ENCODE peak calls at places on chromosome 3, in nine cellular contexts. W, C, G, H, V, A, Z, E and Y are unnamed samples.

GRCh38 chr3:190322604-190323240 is 476 bp upstream of the CLDN1 start:
- DNase-seq in W (peak), C (no peak), G (no peak), H (no peak), V (no peak), A (no peak), Z (peak), E (no peak), Y (peak)

GRCh38 chr3:24355806-24356205 is 138.8 kb downstream of the THRB start:
- DNase-seq in W (no peak), C (no peak), G (no peak), H (no peak), V (no peak), A (no peak), Z (no peak), E (no peak), Y (no peak)

GRCh38 chr3:59994720-59995304 is 945.0 kb upstream of the CFAP20DC start:
- DNase-seq in W (no peak), C (no peak), G (no peak), H (no peak), V (no peak), A (no peak), Z (no peak), E (no peak), Y (no peak)

GRCh38 chr3:152833089-152833488 is 1.8 kb upstream of the P2RY1 start:
- DNase-seq in W (no peak), C (no peak), G (no peak), H (no peak), V (no peak), A (no peak), Z (no peak), E (no peak), Y (no peak)

GRCh38 chr3:101571028-101571895 is 2.7 kb upstream of the PCNP start:
- DNase-seq in W (no peak), C (no peak), G (no peak), H (no peak), V (no peak), A (peak), Z (no peak), E (no peak), Y (no peak)

GRCh38 chr3:23739536-23739935 is 66.2 kb upstream of the UBE2E1 start:
- DNase-seq in W (no peak), C (no peak), G (peak), H (no peak), V (no peak), A (peak), Z (peak), E (no peak), Y (peak)

GRCh38 chr3:148697311-148698189 is at the start of gene AGTR1:
- DNase-seq in W (peak), C (no peak), G (no peak), H (peak), V (peak), A (no peak), Z (peak), E (peak), Y (peak)

GRCh38 chr3:188955919-188956318 is 215.9 kb upstream of the TPRG1 start:
- DNase-seq in W (no peak), C (no peak), G (no peak), H (no peak), V (no peak), A (no peak), Z (peak), E (no peak), Y (no peak)

GRCh38 chr3:45064512-45065372 is 38.6 kb downstream of the CLEC3B start:
- DNase-seq in W (no peak), C (no peak), G (peak), H (peak), V (no peak), A (peak), Z (peak), E (no peak), Y (peak)

GRCh38 chr3:138463724-138464489 is 29.5 kb downstream of the ESYT3 start:
- DNase-seq in W (no peak), C (no peak), G (no peak), H (no peak), V (no peak), A (no peak), Z (no peak), E (no peak), Y (no peak)

GRCh38 chr3:131403216-131403895 is 21.8 kb downstream of the NUDT16 start:
- DNase-seq in W (no peak), C (no peak), G (no peak), H (no peak), V (no peak), A (no peak), Z (no peak), E (no peak), Y (no peak)

GRCh38 chr3:47571391-47572165 is 7.1 kb downstream of the CSPG5 start:
- DNase-seq in W (no peak), C (no peak), G (no peak), H (no peak), V (no peak), A (no peak), Z (no peak), E (no peak), Y (no peak)

GRCh38 chr3:16329036-16329791 is 64.2 kb downstream of the OXNAD1 start:
- DNase-seq in W (no peak), C (no peak), G (no peak), H (no peak), V (no peak), A (no peak), Z (no peak), E (no peak), Y (no peak)

GRCh38 chr3:35639251-35640185 is at the start of gene ARPP21:
- DNase-seq in W (no peak), C (no peak), G (no peak), H (no peak), V (peak), A (no peak), Z (no peak), E (peak), Y (peak)

GRCh38 chr3:42647821-42648459 is 5.6 kb upstream of the ZBTB47 start:
- DNase-seq in W (no peak), C (no peak), G (no peak), H (no peak), V (no peak), A (no peak), Z (no peak), E (no peak), Y (no peak)

GRCh38 chr3:152097120-152097519 is 171.6 kb upstream of the MBNL1 start:
- DNase-seq in W (no peak), C (no peak), G (no peak), H (no peak), V (no peak), A (peak), Z (no peak), E (no peak), Y (no peak)

GRCh38 chr3:121648219-121648958 is 12.3 kb downstream of the HCLS1 start:
- DNase-seq in W (no peak), C (no peak), G (no peak), H (peak), V (no peak), A (peak), Z (no peak), E (no peak), Y (peak)

GRCh38 chr3:19934098-19934566 is at the start of gene EFHB:
- DNase-seq in W (no peak), C (no peak), G (no peak), H (no peak), V (peak), A (peak), Z (peak), E (peak), Y (peak)

GRCh38 chr3:57164606-57165573 is at the start of gene IL17RD:
- DNase-seq in W (peak), C (no peak), G (peak), H (peak), V (peak), A (peak), Z (peak), E (peak), Y (peak)

GRCh38 chr3:42600111-42600957 is at the start of gene NKTR:
- DNase-seq in W (peak), C (peak), G (peak), H (peak), V (peak), A (peak), Z (peak), E (peak), Y (peak)

GRCh38 chr3:195153121-195153520 is 117.8 kb downstream of the XXYLT1 start:
- DNase-seq in W (no peak), C (no peak), G (no peak), H (peak), V (peak), A (no peak), Z (no peak), E (no peak), Y (peak)

GRCh38 chr3:195155842-195156241 is 115.1 kb downstream of the XXYLT1 start:
- DNase-seq in W (no peak), C (no peak), G (no peak), H (no peak), V (no peak), A (no peak), Z (no peak), E (no peak), Y (no peak)

GRCh38 chr3:195154793-195155535 is 116.0 kb downstream of the XXYLT1 start:
- DNase-seq in W (peak), C (no peak), G (no peak), H (peak), V (no peak), A (peak), Z (peak), E (peak), Y (peak)

GRCh38 chr3:195153653-195154052 is 117.3 kb downstream of the XXYLT1 start:
- DNase-seq in W (no peak), C (no peak), G (no peak), H (no peak), V (no peak), A (no peak), Z (no peak), E (no peak), Y (peak)

GRCh38 chr3:195154111-195154791 is 116.7 kb downstream of the XXYLT1 start:
- DNase-seq in W (peak), C (no peak), G (no peak), H (peak), V (no peak), A (no peak), Z (peak), E (no peak), Y (no peak)
- TF ChIP-seq CTCF in W (no peak), C (no peak), G (no peak), H (no peak), V (no peak), A (no peak), Z (no peak), E (no peak), Y (no peak)

GRCh38 chr3:149975919-149976318 is 5.2 kb upstream of the PFN2 start:
- DNase-seq in W (no peak), C (no peak), G (no peak), H (no peak), V (no peak), A (no peak), Z (no peak), E (no peak), Y (no peak)
- TF ChIP-seq CTCF in W (no peak), C (peak), G (no peak), H (no peak), V (no peak), A (no peak), Z (peak), E (peak), Y (no peak)

DNA sequence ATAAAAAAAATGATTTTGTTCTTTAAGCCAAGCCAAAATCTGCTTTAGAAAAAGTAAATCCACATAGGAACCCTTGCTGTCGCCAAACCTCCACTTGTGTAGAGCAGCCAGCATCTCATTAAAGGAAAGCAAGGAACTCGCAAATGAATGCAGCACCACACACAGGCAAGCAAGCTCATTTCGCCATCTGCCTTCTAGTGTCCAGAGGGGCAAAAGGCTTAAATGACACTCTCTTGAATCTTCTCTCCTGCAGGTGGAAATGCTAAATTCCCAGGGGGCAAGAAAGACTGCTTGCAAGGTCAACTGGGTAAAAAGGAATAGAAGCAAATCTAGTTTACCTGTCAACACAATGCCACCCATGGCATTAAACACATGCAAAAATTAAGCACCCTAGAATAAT is 2.4 kb downstream of the MB21D2 start:
- DNase-seq in W (no peak), C (no peak), G (peak), H (no peak), V (no peak), A (peak), Z (peak), E (no peak), Y (peak)
- TF ChIP-seq CTCF in W (no peak), C (peak), G (peak), H (peak), V (no peak), A (peak), Z (peak), E (peak), Y (peak)

DNA sequence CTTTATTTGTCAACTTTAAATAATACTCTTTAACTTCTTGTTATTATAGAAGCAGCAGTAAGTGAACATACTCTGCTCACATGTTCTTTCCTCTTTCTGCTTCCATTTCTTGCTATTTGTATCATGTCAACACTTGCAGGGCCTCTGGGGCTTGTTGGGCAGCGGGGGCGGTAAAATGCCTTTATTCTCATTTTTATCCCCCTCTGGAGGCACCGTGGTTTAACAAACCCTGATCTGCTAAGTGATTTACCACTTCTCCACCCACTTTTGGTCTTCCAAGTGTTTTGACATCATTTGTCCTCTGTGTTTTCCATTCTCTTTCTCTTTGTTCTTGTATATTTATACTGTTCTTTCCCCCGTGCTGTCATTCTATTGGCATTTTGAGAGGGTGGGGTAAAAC is 33.9 kb downstream of the SCN10A start:
- DNase-seq in W (no peak), C (no peak), G (no peak), H (no peak), V (no peak), A (no peak), Z (no peak), E (no peak), Y (peak)
- TF ChIP-seq CTCF in W (no peak), C (no peak), G (no peak), H (no peak), V (no peak), A (no peak), Z (no peak), E (peak), Y (no peak)

GRCh38 chr3:43659250-43659880 is 31.4 kb upstream of the ABHD5 start:
- DNase-seq in W (no peak), C (no peak), G (no peak), H (no peak), V (no peak), A (no peak), Z (no peak), E (no peak), Y (no peak)
- TF ChIP-seq CTCF in W (no peak), C (no peak), G (no peak), H (no peak), V (no peak), A (no peak), Z (no peak), E (no peak), Y (no peak)

DNA sequence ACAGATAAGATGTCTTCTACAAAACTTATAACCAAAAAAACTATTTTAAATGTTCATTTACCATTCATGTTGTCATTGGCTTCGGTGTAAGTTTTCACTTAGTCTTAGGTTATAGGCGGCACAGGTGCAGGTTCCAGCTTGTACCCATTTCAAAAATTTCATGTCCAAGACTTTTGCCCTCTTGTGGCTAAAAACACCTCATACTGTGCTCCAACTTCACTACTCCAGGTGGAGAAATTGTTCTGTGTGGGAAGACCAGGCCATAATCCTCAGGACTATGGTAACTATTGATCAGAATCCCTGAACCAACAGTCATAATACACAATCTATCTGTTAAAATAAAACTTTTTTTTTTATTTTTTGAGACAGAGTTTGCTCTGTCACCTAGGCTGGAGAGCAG is 95.2 kb upstream of the ATP11B start:
- DNase-seq in W (no peak), C (no peak), G (no peak), H (no peak), V (no peak), A (no peak), Z (no peak), E (no peak), Y (no peak)
- TF ChIP-seq CTCF in W (no peak), C (no peak), G (no peak), H (no peak), V (no peak), A (no peak), Z (no peak), E (no peak), Y (no peak)

DNA sequence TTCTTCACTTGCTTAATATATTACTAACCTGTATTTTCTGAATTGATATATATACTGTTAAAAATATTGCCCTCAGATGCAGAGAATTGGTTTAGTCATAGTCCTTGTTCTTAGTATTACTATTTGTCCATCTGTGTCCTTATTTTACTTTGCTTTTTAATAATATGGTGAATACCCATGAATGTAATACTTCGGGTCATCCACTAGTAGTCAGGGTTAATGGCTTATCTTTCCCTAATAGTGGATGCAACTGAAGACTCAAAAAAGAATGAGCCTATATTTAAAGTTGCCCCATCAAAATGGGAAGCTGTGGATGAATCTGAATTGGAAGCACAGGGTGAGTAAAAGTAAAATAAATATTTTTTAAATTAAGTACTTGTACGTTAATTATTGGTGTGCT is 36.5 kb downstream of the U2SURP start:
- DNase-seq in W (no peak), C (no peak), G (no peak), H (no peak), V (no peak), A (peak), Z (no peak), E (no peak), Y (no peak)
- TF ChIP-seq CTCF in W (no peak), C (peak), G (peak), H (no peak), V (peak), A (peak), Z (peak), E (peak), Y (peak)

GRCh38 chr3:15148614-15149013 is 49.7 kb upstream of the RBSN start:
- DNase-seq in W (peak), C (no peak), G (no peak), H (no peak), V (peak), A (peak), Z (no peak), E (no peak), Y (no peak)
- TF ChIP-seq CTCF in W (no peak), C (no peak), G (no peak), H (no peak), V (no peak), A (no peak), Z (no peak), E (no peak), Y (no peak)

GRCh38 chr3:41075958-41076357 is 123.3 kb upstream of the CTNNB1 start:
- DNase-seq in W (peak), C (no peak), G (no peak), H (peak), V (no peak), A (peak), Z (peak), E (no peak), Y (peak)
- TF ChIP-seq CTCF in W (no peak), C (no peak), G (no peak), H (peak), V (no peak), A (no peak), Z (no peak), E (no peak), Y (no peak)

GRCh38 chr3:129608936-129609590 is 2.6 kb upstream of the PLXND1 start:
- DNase-seq in W (no peak), C (no peak), G (no peak), H (no peak), V (no peak), A (no peak), Z (no peak), E (no peak), Y (no peak)

GRCh38 chr3:129609591-129610169 is 3.2 kb upstream of the PLXND1 start:
- DNase-seq in W (no peak), C (no peak), G (peak), H (no peak), V (no peak), A (no peak), Z (no peak), E (no peak), Y (peak)

GRCh38 chr3:129606522-129607390 is at the start of gene PLXND1:
- DNase-seq in W (peak), C (no peak), G (no peak), H (peak), V (peak), A (no peak), Z (peak), E (no peak), Y (peak)

GRCh38 chr3:129607391-129608068 is 1.1 kb upstream of the PLXND1 start:
- DNase-seq in W (no peak), C (no peak), G (no peak), H (no peak), V (no peak), A (no peak), Z (no peak), E (no peak), Y (no peak)

DNA sequence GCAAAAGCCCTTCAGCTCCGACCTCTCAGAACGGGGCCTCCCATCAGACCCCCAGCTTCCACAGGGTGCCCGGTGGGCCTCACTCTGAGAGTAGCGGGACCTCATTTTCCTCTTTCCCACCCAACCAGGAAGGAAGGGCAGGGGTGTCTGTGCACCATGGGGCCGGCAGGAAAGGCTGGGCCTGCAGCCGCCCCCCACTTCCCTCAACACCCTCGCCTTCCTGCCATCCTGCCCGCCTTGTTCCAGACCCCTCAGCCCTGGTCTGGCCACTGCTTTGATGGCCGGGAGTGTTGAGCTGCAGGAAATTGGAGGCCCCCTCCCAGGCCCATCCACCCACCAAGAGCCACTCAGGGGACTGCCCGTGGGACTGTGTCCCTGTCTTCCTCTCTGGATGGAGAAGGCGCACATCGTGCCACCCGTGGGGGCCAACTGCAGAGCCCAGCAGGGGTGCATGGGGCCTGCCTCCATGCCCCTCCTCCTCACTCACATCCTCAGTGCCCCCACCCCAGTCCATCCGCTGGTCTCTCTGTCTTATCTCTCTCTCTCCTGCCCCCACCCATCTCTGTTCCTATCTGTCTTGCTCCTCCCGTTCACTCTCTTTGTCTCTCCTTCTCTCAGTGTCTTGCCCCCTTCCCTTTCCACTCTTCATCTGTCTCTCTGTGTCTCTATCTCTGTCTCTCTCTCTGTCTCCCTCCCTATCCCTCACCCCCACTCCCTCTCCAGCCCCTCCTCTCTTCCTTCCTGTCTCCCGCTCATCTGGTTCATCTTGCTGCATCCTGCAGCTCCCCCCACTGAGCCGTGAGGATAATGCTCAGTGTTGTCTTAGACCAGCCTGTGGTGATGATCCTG is 1.8 kb upstream of the PLXND1 start:
- DNase-seq in W (no peak), C (no peak), G (no peak), H (no peak), V (no peak), A (peak), Z (peak), E (no peak), Y (peak)
- TF ChIP-seq CTCF in W (no peak), C (no peak), G (no peak), H (peak), V (no peak), A (no peak), Z (peak), E (peak), Y (peak)